ENCODE peak calls at places on chromosomes 7 and 10, in seven cellular contexts. Q, F, A, N, G, P and I are unnamed samples.
A peak's percentile ranks its signal among the peaks of the same experiment; 100 is the strongest.

GRCh38 chr10:36692759-36693158 is 432.6 kb upstream of the ANKRD30A start:
- DNase-seq in P (no peak), N (no peak), A (no peak), F (no peak), G (no peak), Q (no peak), I (no peak)

GRCh38 chr7:76076995-76077394 is 29.1 kb downstream of the MDH2 start:
- DNase-seq in F (no peak), N (no peak), P (no peak), Q (no peak), G (no peak), A (no peak), I (no peak)

GRCh38 chr7:27670676-27671075 is 8.0 kb upstream of the HIBADH start:
- DNase-seq in Q (no peak), N (no peak), A (no peak), G (no peak), F (no peak), P (no peak), I (no peak)

GRCh38 chr7:131110294-131111080 is 217.2 kb upstream of the MKLN1 start:
- DNase-seq in N (no peak), P (no peak), F (no peak), Q (no peak), G (no peak), A (no peak), I (peak; percentile 37)

GRCh38 chr7:91569702-91570457 is 305.6 kb downstream of the FZD1 start:
- DNase-seq in N (no peak), Q (no peak), F (no peak), G (peak; percentile 60), P (no peak), A (no peak), I (no peak)

GRCh38 chr10:81874878-81875679 is at the start of gene NRG3:
- DNase-seq in N (peak; percentile 26), G (no peak), A (no peak), P (no peak), Q (no peak), F (no peak), I (peak; percentile 31)

GRCh38 chr10:45380903-45381610 is 7.0 kb downstream of the ALOX5 start:
- DNase-seq in N (no peak), G (no peak), Q (no peak), F (no peak), A (no peak), P (no peak), I (no peak)

GRCh38 chr7:158530800-158531609 is 56.6 kb downstream of the PTPRN2 start:
- DNase-seq in G (no peak), F (no peak), P (peak; percentile 78), A (no peak), Q (no peak), N (peak; percentile 45), I (no peak)

GRCh38 chr7:157684157-157684595 is 347.4 kb downstream of the DNAJB6 start:
- DNase-seq in F (no peak), A (no peak), P (no peak), N (peak; percentile 32), G (peak; percentile 30), Q (no peak), I (no peak)

GRCh38 chr10:37860494-37861190 is 3.2 kb upstream of the ZNF248 start:
- DNase-seq in G (peak; percentile 53), A (no peak), Q (no peak), F (no peak), N (no peak), P (no peak), I (no peak)

GRCh38 chr10:52864459-52865106 is 92.0 kb upstream of the MBL2 start:
- DNase-seq in A (no peak), N (no peak), P (no peak), F (no peak), G (peak; percentile 95), Q (peak; percentile 60), I (no peak)

GRCh38 chr7:93029056-93029455 is 88.7 kb downstream of the SAMD9 start:
- DNase-seq in Q (no peak), G (no peak), A (no peak), P (no peak), N (no peak), F (no peak), I (no peak)

GRCh38 chr10:130188195-130189175 is 52.3 kb downstream of the GLRX3 start:
- DNase-seq in F (no peak), N (no peak), P (no peak), A (no peak), G (no peak), Q (no peak), I (no peak)

GRCh38 chr10:8360365-8360764 is 305.9 kb downstream of the GATA3 start:
- DNase-seq in F (no peak), A (peak; percentile 61), Q (no peak), N (no peak), P (no peak), G (no peak), I (no peak)

GRCh38 chr7:17769918-17770317 is 170.4 kb downstream of the SNX13 start:
- DNase-seq in F (peak; percentile 41), G (peak; percentile 38), N (peak; percentile 66), A (peak; percentile 22), Q (no peak), P (peak; percentile 32), I (peak; percentile 16)

GRCh38 chr7:92657391-92657790 is 67.2 kb upstream of the FAM133B start:
- DNase-seq in A (no peak), N (no peak), Q (no peak), P (no peak), G (no peak), F (no peak), I (no peak)

GRCh38 chr7:2523941-2524807 is 4.6 kb downstream of the LFNG start:
- DNase-seq in F (no peak), P (peak; percentile 94), N (no peak), G (peak; percentile 65), A (no peak), Q (no peak), I (no peak)

GRCh38 chr10:114970515-114970914 is 32.5 kb downstream of the TRUB1 start:
- DNase-seq in N (peak; percentile 62), P (no peak), G (no peak), Q (no peak), F (no peak), A (peak; percentile 5), I (no peak)

GRCh38 chr7:30785786-30786185 is 14.6 kb downstream of the MINDY4 start:
- DNase-seq in F (no peak), N (no peak), P (no peak), A (no peak), Q (no peak), G (no peak), I (no peak)